ENCODE peak calls at places on chromosomes 4 and X, in eight cellular contexts. N is prostate gland, J is foreskin fibroblast, C is upper lobe of left lung, R is GM23338, Z is psoas muscle, X is OCI-LY7, O is kidney epithelial cell. Y is an unnamed sample.

GRCh38 chr4:37885496-37885895 is 5.4 kb upstream of the TBC1D1 start:
- DNase-seq in N (peak; percentile 33), J (no peak), C (no peak), R (no peak), Z (no peak), X (no peak), O (no peak), Y (peak; percentile 54)

GRCh38 chrX:19156223-19156622 is 34.0 kb upstream of the ADGRG2 start:
- DNase-seq in N (no peak), J (peak; percentile 68), C (no peak), R (peak; percentile 23), Z (no peak), X (no peak), O (no peak), Y (no peak)

GRCh38 chr4:152448038-152448437 is 87.9 kb downstream of the FBXW7 start:
- DNase-seq in N (no peak), J (no peak), C (no peak), R (no peak), Z (no peak), X (no peak), O (no peak), Y (no peak)

GRCh38 chr4:61921890-61922289 is 721.8 kb downstream of the ADGRL3 start:
- DNase-seq in N (no peak), J (no peak), C (no peak), R (no peak), Z (no peak), X (no peak), O (no peak), Y (peak; percentile 77)

GRCh38 chrX:33252306-33252825 is 41.0 kb upstream of the DMD start:
- DNase-seq in N (no peak), J (no peak), C (no peak), R (peak; percentile 6), Z (no peak), X (peak; percentile 6), O (no peak), Y (no peak)

GRCh38 chr4:124757121-124757520 is 44.6 kb upstream of the ANKRD50 start:
- DNase-seq in N (no peak), J (peak; percentile 70), C (no peak), R (no peak), Z (no peak), X (no peak), O (no peak), Y (no peak)

GRCh38 chrX:107205770-107206696 is at the start of the genes DNAAF6 and NUP62CL:
- DNase-seq in N (peak; percentile 42), J (peak; percentile 31), C (peak; percentile 75), R (peak; percentile 91), Z (peak; percentile 56), X (peak; percentile 86), O (no peak), Y (peak; percentile 62)

GRCh38 chrX:6021316-6022091 is 207.2 kb downstream of the NLGN4X start:
- DNase-seq in N (peak; percentile 3), J (peak; percentile 53), C (no peak), R (peak; percentile 69), Z (no peak), X (peak; percentile 35), O (peak; percentile 2), Y (no peak)

GRCh38 chrX:71556026-71556425 is 22.2 kb upstream of the GCNA start:
- DNase-seq in N (no peak), J (no peak), C (no peak), R (no peak), Z (no peak), X (no peak), O (peak; percentile 64), Y (no peak)

GRCh38 chr4:182126096-182126495 is 117.1 kb upstream of the TENM3 start:
- DNase-seq in N (no peak), J (no peak), C (no peak), R (no peak), Z (no peak), X (no peak), O (no peak), Y (no peak)

GRCh38 chr4:130233377-130234047 is 1137.6 kb downstream of the C4orf33 start:
- DNase-seq in N (no peak), J (no peak), C (no peak), R (no peak), Z (no peak), X (peak; percentile 0), O (no peak), Y (no peak)

GRCh38 chr4:38673109-38673978 is 9.3 kb downstream of the KLF3 start:
- DNase-seq in N (peak; percentile 72), J (peak; percentile 88), C (peak; percentile 21), R (peak; percentile 62), Z (peak; percentile 68), X (no peak), O (no peak), Y (peak; percentile 74)

GRCh38 chr4:6918345-6918744 is 8.7 kb downstream of the TBC1D14 start:
- DNase-seq in N (no peak), J (no peak), C (no peak), R (no peak), Z (no peak), X (peak; percentile 22), O (no peak), Y (no peak)

GRCh38 chrX:53086464-53086863 is 4.3 kb downstream of the TSPYL2 start:
- DNase-seq in N (peak; percentile 66), J (peak; percentile 42), C (no peak), R (no peak), Z (peak; percentile 86), X (no peak), O (no peak), Y (no peak)

GRCh38 chr4:63582997-63583396 is 826.3 kb downstream of the TECRL start:
- DNase-seq in N (no peak), J (no peak), C (no peak), R (no peak), Z (no peak), X (no peak), O (no peak), Y (no peak)

GRCh38 chr4:21976166-21976565 is 27.6 kb upstream of the KCNIP4 start:
- DNase-seq in N (no peak), J (no peak), C (no peak), R (no peak), Z (no peak), X (no peak), O (no peak), Y (no peak)

GRCh38 chrX:77448170-77448569 is 981 bp downstream of the FGF16 start:
- DNase-seq in N (no peak), J (no peak), C (peak; percentile 66), R (peak; percentile 2), Z (no peak), X (no peak), O (no peak), Y (no peak)

GRCh38 chrX:77446029-77446585 is 1.1 kb upstream of the FGF16 start:
- DNase-seq in N (no peak), J (peak; percentile 21), C (peak; percentile 37), R (peak; percentile 54), Z (peak; percentile 53), X (no peak), O (no peak), Y (no peak)

GRCh38 chrX:77447339-77448149 is at the start of gene FGF16:
- DNase-seq in N (no peak), J (peak; percentile 24), C (peak; percentile 68), R (peak; percentile 34), Z (no peak), X (no peak), O (no peak), Y (no peak)

GRCh38 chrX:77444075-77444474 is 3.1 kb upstream of the FGF16 start:
- DNase-seq in N (no peak), J (peak; percentile 23), C (no peak), R (no peak), Z (no peak), X (no peak), O (no peak), Y (no peak)

GRCh38 chrX:77446840-77447239 is 349 bp upstream of the FGF16 start:
- DNase-seq in N (no peak), J (peak; percentile 49), C (peak; percentile 47), R (no peak), Z (no peak), X (no peak), O (no peak), Y (no peak)
- H3K4me3 ChIP-seq in N (no peak overlapping the region), J (peak overlapping the region; percentile 12), C (no peak overlapping the region), R (peak overlapping the region; percentile 65), Z (peak overlapping the region; percentile 50), X (no peak overlapping the region), O (peak overlapping the region; percentile 19), Y (no peak overlapping the region)

DNA sequence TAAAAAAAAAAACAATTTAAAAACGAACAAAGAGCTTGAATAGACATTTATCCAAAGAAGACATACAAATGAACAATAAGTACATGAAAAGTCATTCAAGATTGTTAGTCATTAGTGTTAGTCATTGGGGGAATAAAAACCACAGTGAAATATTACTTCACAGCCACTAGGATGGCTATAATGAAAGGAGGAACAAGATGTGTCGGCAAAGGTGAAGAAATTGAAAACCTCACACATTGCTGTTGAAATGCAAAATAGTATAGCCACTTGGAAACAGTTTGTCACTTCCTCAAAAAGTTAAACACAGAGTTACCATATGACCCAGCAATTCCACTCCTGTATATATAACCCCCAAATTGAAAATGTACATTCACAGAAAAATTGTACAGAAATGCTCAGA is 45.2 kb upstream of the SLC39A8 start:
- DNase-seq in N (no peak), J (peak; percentile 20), C (no peak), R (no peak), Z (no peak), X (no peak), O (peak; percentile 47), Y (no peak)
- TF ChIP-seq CTCF in N (no peak), J (no peak), C (no peak), R (no peak), Z (no peak), X (no peak), O (no peak), Y (no peak)

GRCh38 chrX:10676239-10676971 is 56.0 kb upstream of the MID1 start:
- DNase-seq in N (no peak), J (no peak), C (no peak), R (peak; percentile 49), Z (no peak), X (no peak), O (no peak), Y (no peak)

GRCh38 chrX:10681167-10681566 is 60.8 kb upstream of the MID1 start:
- DNase-seq in N (no peak), J (no peak), C (no peak), R (no peak), Z (no peak), X (no peak), O (no peak), Y (no peak)

GRCh38 chrX:10679387-10679786 is 59.0 kb upstream of the MID1 start:
- DNase-seq in N (no peak), J (no peak), C (no peak), R (no peak), Z (no peak), X (no peak), O (no peak), Y (no peak)

GRCh38 chrX:10677490-10677889 is 57.1 kb upstream of the MID1 start:
- DNase-seq in N (no peak), J (peak; percentile 46), C (no peak), R (no peak), Z (peak; percentile 47), X (no peak), O (no peak), Y (no peak)
- H3K4me3 ChIP-seq in N (no peak overlapping the region), J (no peak overlapping the region), C (no peak overlapping the region), R (no peak overlapping the region), Z (no peak overlapping the region), X (no peak overlapping the region), O (no peak overlapping the region), Y (no peak overlapping the region)

DNA sequence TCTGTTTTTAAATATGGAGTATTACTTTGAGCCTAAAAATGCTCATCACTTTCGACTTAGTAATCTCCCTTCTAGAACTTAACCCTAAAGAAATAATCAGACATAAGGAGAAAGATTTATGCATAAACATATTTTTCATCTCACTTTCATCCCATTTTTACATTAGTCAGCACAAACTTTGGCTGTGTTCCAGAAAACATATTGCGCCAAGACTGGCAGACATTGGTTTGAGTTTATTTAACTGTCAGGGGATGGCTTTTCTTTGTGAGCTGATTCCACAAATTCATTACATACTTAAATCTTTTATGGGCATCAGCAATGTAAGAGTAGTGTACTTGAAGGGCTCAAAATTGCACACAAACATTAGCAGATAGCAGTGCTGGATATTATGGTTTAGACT is 23.7 kb downstream of the MAOA start:
- DNase-seq in N (no peak), J (peak; percentile 53), C (no peak), R (no peak), Z (no peak), X (no peak), O (no peak), Y (no peak)
- TF ChIP-seq CTCF in N (no peak), J (no peak), C (no peak), R (no peak), Z (no peak), X (no peak), O (no peak), Y (no peak)

Y was measured in LNCaP clone FGC.